ENCODE peak calls at places on chromosomes 2 and 18, in four cellular contexts. F, T, Q and N are unnamed samples.

GRCh38 chr2:114079366-114080004 is 189.6 kb downstream of the ACTR3 start:
- DNase-seq in F (no peak), T (no peak), Q (no peak), N (no peak)

GRCh38 chr2:162297925-162298552 is 20.4 kb downstream of the IFIH1 start:
- DNase-seq in F (peak), Q (peak), T (no peak), N (peak)

GRCh38 chr2:19048593-19049264 is 309.7 kb downstream of the OSR1 start:
- DNase-seq in T (no peak), Q (no peak), F (no peak), N (no peak)

GRCh38 chr2:241036397-241036963 is 38.1 kb downstream of the SNED1 start:
- DNase-seq in T (no peak), F (no peak), Q (no peak), N (peak)

GRCh38 chr2:110860620-110861019 is 128.2 kb downstream of the ACOXL start:
- DNase-seq in Q (peak), F (no peak), T (no peak), N (no peak)

GRCh38 chr2:129396980-129397599 is 582.4 kb upstream of the RAB6C start:
- DNase-seq in F (peak), T (no peak), Q (peak), N (peak)

GRCh38 chr18:68944826-68945225 is 146.9 kb downstream of the CCDC102B start:
- DNase-seq in F (no peak), T (no peak), Q (no peak), N (no peak)

GRCh38 chr18:48133675-48134251 is 203.3 kb upstream of the SMAD2 start:
- DNase-seq in T (no peak), F (no peak), Q (no peak), N (peak)

GRCh38 chr2:170434900-170435640 is 257.1 kb downstream of the MYO3B start:
- DNase-seq in T (no peak), Q (peak), F (no peak), N (no peak)

GRCh38 chr2:226187601-226188000 is 612.0 kb downstream of the IRS1 start:
- DNase-seq in T (no peak), Q (no peak), F (no peak), N (no peak)

GRCh38 chr18:55778731-55779460 is 190.9 kb upstream of the TCF4 start:
- DNase-seq in T (no peak), Q (peak), F (peak), N (no peak)

GRCh38 chr18:45467307-45467706 is 148.0 kb upstream of the SLC14A2 start:
- DNase-seq in T (no peak), F (peak), Q (no peak), N (no peak)